ENCODE peak calls at places on chromosomes 2 and 18, in six cellular contexts. S is fibroblast of the aortic adventitia, G is left ventricle myocardium inferior, D is transverse colon, E is heart left ventricle, U is RWPE1. I is an unnamed sample.

GRCh38 chr2:106205488-106205887 is 11.4 kb upstream of the UXS1 start:
- DNase-seq in D (no peak), U (no peak), E (no peak), S (no peak), G (no peak), I (no peak)

GRCh38 chr2:127593228-127594115 is 52.5 kb upstream of the GPR17 start:
- DNase-seq in E (no peak), D (peak), S (no peak), U (no peak), G (no peak), I (peak)

GRCh38 chr2:157986761-157987160 is 110.6 kb upstream of the ACVR1 start:
- DNase-seq in G (no peak), E (no peak), U (no peak), D (no peak), S (no peak), I (no peak)

GRCh38 chr2:218345491-218346176 is 11.0 kb upstream of the CATIP start:
- DNase-seq in D (no peak), U (no peak), S (peak), E (no peak), G (no peak), I (no peak)

GRCh38 chr2:216299588-216299987 is 72.7 kb downstream of the MARCHF4 start:
- DNase-seq in G (no peak), E (no peak), U (no peak), S (peak), D (no peak), I (no peak)

GRCh38 chr2:3535794-3536681 is 16.7 kb upstream of the ADI1 start:
- DNase-seq in S (peak), D (peak), G (peak), U (peak), E (peak), I (no peak)

GRCh38 chr2:46984642-46985476 is 69.3 kb upstream of the MCFD2 start:
- DNase-seq in U (peak), D (peak), S (peak), G (peak), E (no peak), I (no peak)

GRCh38 chr2:95049088-95049955 is 23.8 kb downstream of the MAL start:
- DNase-seq in E (no peak), U (no peak), D (no peak), S (no peak), G (no peak), I (no peak)

GRCh38 chr2:173943738-173944137 is 21.4 kb downstream of the SP3 start:
- DNase-seq in S (no peak), D (no peak), E (no peak), U (no peak), G (no peak), I (no peak)

GRCh38 chr2:111707700-111708099 is 176.3 kb downstream of the ANAPC1 start:
- DNase-seq in U (no peak), D (no peak), G (no peak), E (no peak), S (no peak), I (peak)

GRCh38 chr2:179622122-179622521 is 239.3 kb downstream of the ZNF385B start:
- DNase-seq in E (no peak), G (no peak), S (no peak), D (no peak), U (no peak), I (no peak)

GRCh38 chr2:219664958-219665357 is 37.5 kb downstream of the SLC4A3 start:
- DNase-seq in E (peak), S (peak), U (no peak), D (no peak), G (peak), I (no peak)

GRCh38 chr2:64750001-64750816 is 96.5 kb upstream of the SERTAD2 start:
- DNase-seq in U (peak), G (peak), D (peak), S (peak), E (peak), I (no peak)

GRCh38 chr2:44101246-44101645 is 67.4 kb upstream of the PPM1B start:
- DNase-seq in S (peak), D (no peak), G (no peak), E (no peak), U (no peak), I (no peak)

GRCh38 chr2:64866797-64867196 is 122.4 kb upstream of the SLC1A4 start:
- DNase-seq in U (no peak), S (peak), E (no peak), G (no peak), D (peak), I (no peak)

GRCh38 chr2:70003093-70003830 is 41.8 kb upstream of the ASPRV1 start:
- DNase-seq in D (no peak), S (no peak), U (no peak), G (no peak), E (no peak), I (peak)

GRCh38 chr2:182592691-182593393 is 123.2 kb upstream of the DNAJC10 start:
- DNase-seq in E (no peak), G (no peak), D (no peak), S (no peak), U (peak), I (no peak)

GRCh38 chr18:6747646-6748045 is 18.1 kb downstream of the ARHGAP28 start:
- DNase-seq in U (peak), G (no peak), D (no peak), S (peak), E (no peak), I (no peak)

GRCh38 chr2:45494275-45494977 is 116.6 kb downstream of the SRBD1 start:
- DNase-seq in E (no peak), D (no peak), U (peak), S (peak), G (no peak), I (no peak)

GRCh38 chr2:182103531-182103930 is 117.9 kb downstream of the PPP1R1C start:
- DNase-seq in U (no peak), S (no peak), G (no peak), E (no peak), D (no peak), I (no peak)

GRCh38 chr2:241882090-241882625 is 12.6 kb downstream of the RTP5 start:
- DNase-seq in U (no peak), E (peak), D (peak), G (peak), S (no peak), I (no peak)

GRCh38 chr2:238166391-238167343 is 7.9 kb downstream of the ERFE start:
- DNase-seq in U (no peak), D (no peak), E (no peak), S (no peak), G (peak), I (no peak)

GRCh38 chr2:169452080-169452479 is 27.2 kb upstream of the BBS5 start:
- DNase-seq in U (peak), G (no peak), D (no peak), S (peak), E (no peak), I (no peak)

GRCh38 chr2:147846382-147847081 is 1.7 kb downstream of the ACVR2A start:
- DNase-seq in U (peak), E (no peak), G (no peak), D (no peak), S (peak), I (no peak)

GRCh38 chr2:59732861-59733603 is 820.4 kb downstream of the BCL11A start:
- DNase-seq in S (no peak), E (no peak), G (no peak), D (no peak), U (no peak), I (no peak)

GRCh38 chr2:74186038-74186437 is 7.4 kb upstream of the MOB1A start:
- DNase-seq in G (no peak), D (peak), S (no peak), U (no peak), E (no peak), I (peak)

GRCh38 chr18:79581406-79581805 is 98.2 kb upstream of the CTDP1 start:
- DNase-seq in E (peak), U (no peak), S (no peak), D (peak), G (no peak), I (peak)

GRCh38 chr2:107018366-107018765 is 132.4 kb upstream of the ST6GAL2 start:
- DNase-seq in U (no peak), S (no peak), E (no peak), G (peak), D (no peak), I (no peak)

GRCh38 chr2:100124746-100125145 is 17.6 kb downstream of the AFF3 start:
- DNase-seq in D (no peak), S (no peak), E (no peak), U (peak), G (no peak), I (no peak)

GRCh38 chr2:27164960-27165763 is 16.4 kb downstream of the TCF23 start:
- DNase-seq in S (no peak), G (no peak), E (no peak), U (no peak), D (no peak), I (no peak)

GRCh38 chr2:220473611-220474010 is 846.2 kb downstream of the SLC4A3 start:
- DNase-seq in D (no peak), G (no peak), E (no peak), S (peak), U (no peak), I (no peak)

GRCh38 chr2:230989731-230990130 is 6.2 kb upstream of the SPATA3 start:
- DNase-seq in U (no peak), E (no peak), G (no peak), D (no peak), S (no peak), I (no peak)

GRCh38 chr18:75854808-75855207 is 427.3 kb upstream of the SMIM21 start:
- DNase-seq in G (no peak), S (no peak), E (no peak), D (no peak), U (no peak), I (peak)

DNA sequence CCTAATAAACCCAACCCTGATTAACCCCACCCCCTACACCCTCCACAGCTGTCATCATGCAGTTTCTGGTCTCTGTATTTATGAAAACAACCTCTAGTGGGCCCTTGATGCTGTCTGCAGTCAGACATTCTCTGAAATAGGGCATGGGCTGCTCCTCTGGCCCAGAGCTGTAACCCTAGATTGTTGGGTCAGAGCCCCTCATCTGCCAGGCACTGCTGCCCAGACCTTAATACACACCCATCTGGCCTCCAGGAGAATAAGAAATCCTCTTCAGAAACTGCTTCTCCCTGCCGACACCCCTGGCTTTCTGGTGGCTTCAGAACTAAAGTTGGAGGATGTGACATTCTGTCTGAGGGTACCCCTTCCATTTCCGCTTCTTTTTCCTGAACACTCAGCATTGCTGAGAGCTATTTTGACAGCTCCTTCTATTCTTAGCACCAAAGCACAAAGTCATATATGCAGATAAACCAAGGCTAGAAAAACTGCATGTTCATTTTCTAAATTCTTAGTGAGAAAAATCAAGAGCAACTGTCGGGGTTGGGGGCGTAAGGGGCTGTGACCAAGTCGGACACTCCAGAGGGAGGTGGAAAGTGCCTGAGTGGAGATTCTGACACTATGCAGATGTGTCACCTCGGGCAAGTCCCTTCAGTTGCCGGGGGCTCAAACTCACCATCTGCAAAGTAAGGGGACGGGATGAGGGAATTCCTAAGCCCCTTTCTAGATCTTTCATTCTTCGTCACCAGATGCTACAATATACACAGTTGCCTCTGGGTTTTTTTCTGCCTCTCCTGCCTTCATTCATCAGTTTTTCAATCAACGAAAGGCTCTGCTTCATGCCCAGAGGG is 28.7 kb downstream of the SRSF7 start:
- DNase-seq in U (no peak), G (no peak), D (no peak), S (no peak), E (no peak), I (no peak)
- TF ChIP-seq CTCF in U (no peak), G (no peak), D (no peak), S (no peak), E (no peak), I (no peak)

GRCh38 chr2:162009543-162009942 is 64.5 kb downstream of the DPP4 start:
- DNase-seq in S (peak), U (no peak), E (no peak), G (no peak), D (no peak), I (no peak)

GRCh38 chr2:162011718-162012564 is 62.1 kb downstream of the DPP4 start:
- DNase-seq in S (no peak), D (no peak), G (no peak), E (no peak), U (no peak), I (no peak)

GRCh38 chr2:162002623-162003200 is 71.3 kb downstream of the DPP4 start:
- DNase-seq in G (no peak), S (no peak), E (no peak), U (no peak), D (no peak), I (no peak)

GRCh38 chr2:162006326-162006725 is 67.7 kb downstream of the DPP4 start:
- DNase-seq in D (no peak), U (no peak), E (no peak), S (peak), G (no peak), I (no peak)

GRCh38 chr2:162007447-162008040 is 66.5 kb downstream of the DPP4 start:
- DNase-seq in U (peak), E (no peak), D (no peak), G (no peak), S (peak), I (no peak)
- TF ChIP-seq CTCF in U (peak), E (peak), D (peak), G (peak), S (peak), I (peak)

DNA sequence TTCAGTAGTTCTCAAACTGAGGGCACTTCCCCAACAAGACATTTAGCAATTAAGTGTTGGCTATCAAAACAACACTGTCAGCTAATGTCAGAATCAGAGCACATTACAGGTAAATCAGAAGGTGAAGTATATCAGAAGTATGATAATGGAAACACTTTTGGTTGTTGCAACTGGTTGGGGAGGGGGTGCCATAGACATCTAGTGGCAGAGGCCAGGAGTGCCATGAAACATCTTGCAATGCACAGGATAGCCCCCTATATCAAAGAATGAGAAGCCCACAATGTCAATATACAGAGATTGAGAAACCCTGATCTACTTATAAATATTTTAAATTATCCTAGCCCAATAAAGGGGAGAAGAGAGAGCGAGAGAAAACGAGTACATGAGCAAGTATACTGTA is 4.9 kb upstream of the XPO1 start:
- DNase-seq in G (no peak), U (no peak), E (no peak), D (no peak), S (no peak), I (no peak)
- TF ChIP-seq CTCF in G (no peak), U (no peak), E (no peak), D (no peak), S (no peak), I (peak)

DNA sequence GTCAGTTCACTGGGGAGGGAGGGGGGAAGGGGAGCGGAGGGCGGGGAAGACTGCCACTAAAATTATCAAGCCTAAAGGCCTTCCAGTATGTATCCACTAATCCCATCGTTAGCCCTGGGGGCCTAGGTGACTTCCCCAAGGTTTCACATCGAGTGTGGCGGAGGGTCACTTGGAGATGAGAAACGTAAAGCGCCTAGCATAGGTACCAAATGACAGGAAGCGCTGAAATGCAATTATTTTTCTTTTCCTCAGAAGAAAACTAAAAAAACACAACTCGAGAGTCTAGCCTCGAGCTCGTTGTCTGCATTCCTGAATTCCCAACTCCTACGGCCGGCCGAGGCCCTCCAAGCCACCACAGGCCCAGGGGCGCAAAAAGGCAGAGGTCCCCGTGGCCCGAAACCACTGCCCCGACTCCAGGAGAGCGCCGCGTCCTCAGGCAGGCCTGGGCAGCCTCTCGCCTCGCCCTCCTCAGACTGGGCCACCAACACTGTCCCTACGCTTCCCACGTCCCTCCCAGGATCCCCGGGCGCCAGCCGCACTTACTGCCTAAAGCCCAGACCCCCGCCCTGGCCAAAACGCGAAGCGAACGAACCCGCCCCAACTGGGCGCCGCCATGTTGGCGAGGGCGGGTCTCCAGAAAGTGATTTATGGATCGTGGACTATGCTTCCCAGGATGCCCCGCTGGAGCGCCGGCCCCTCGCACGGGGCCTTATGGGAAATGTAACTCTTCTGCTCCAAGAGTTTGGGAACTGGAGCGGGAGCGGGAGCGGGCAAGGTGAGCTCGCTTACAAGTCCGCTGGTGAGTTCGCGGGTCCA is at the start of gene USP40:
- DNase-seq in E (peak), S (peak), D (peak), U (peak), G (peak), I (peak)
- TF ChIP-seq CTCF in E (no peak), S (no peak), D (no peak), U (no peak), G (no peak), I (no peak)

GRCh38 chr2:233801357-233802131 is 23.4 kb downstream of the MROH2A start:
- DNase-seq in E (no peak), D (no peak), U (peak), S (peak), G (no peak), I (no peak)
- TF ChIP-seq CTCF in E (no peak), D (no peak), U (no peak), S (no peak), G (no peak), I (no peak)

DNA sequence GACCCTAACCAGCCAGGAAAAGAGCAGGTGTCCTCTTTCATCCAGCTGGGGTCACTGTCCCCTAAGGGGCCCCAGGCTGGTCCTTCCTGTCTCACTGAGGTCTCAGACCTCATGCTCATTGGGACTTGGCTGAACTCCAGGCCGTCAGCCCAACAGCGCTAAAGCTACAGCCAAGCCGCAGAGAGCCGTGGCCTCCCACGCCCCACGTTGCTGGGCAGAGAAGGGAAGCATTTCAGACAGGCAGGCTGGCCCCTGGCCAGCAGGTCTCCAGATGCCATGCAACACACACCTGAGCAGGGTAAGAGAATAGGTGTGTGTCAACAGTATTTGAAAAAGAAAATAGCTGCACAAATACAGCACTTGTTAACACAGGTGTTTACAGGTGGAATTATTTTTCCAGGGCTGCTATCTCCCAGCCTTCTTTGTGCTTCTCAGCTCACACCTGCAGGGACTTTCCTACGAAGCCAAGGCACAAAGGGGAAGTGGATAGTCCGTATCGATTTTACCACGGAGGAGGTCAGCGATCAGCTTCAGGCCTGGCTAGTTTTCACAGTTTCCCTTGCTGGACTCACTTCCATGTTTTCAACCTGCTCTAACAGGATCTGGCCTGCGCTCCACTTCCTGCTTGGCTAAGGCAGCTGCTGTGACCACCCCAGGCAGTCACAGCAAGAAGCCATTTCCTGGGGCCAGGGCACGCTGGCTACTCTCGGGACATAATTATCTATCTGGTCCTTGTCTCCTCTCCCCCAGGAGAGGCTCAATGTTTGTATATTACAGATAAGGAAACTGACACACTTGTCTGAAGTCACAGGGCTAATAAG is 156.1 kb upstream of the ID2 start:
- DNase-seq in G (peak), E (peak), U (peak), S (peak), D (peak), I (no peak)
- TF ChIP-seq CTCF in G (peak), E (peak), U (no peak), S (no peak), D (peak), I (no peak)

GRCh38 chr2:80968450-80968849 is 663.9 kb upstream of the LRRTM1 start:
- DNase-seq in E (no peak), D (no peak), U (no peak), S (no peak), G (no peak), I (no peak)
- TF ChIP-seq CTCF in E (no peak), D (no peak), U (no peak), S (no peak), G (no peak), I (no peak)

GRCh38 chr2:207896525-207897295 is 127.0 kb upstream of the FZD5 start:
- DNase-seq in E (no peak), D (peak), G (no peak), S (no peak), U (peak), I (no peak)
- TF ChIP-seq CTCF in E (no peak), D (peak), G (peak), S (peak), U (no peak), I (peak)